ENCODE peak calls at places on chromosomes 16 and 17, in ten cellular contexts. K is GM13977; H is stimulated activated naive B cell treated with anti-CD40 and anti-IgM and Interleukin-4, amounts not matched to agents 10 μg/mL and 1 μg/mL and 100 μg/mL, for 72 hours; E is tibial nerve; J is omental fat pad; N is amygdala; Q is activated gamma-delta T cell treated with Interleukin-2 at 50 U/mL for 16 hours; M is stimulated activated naive CD8-positive, alpha-beta T cell treated with anti-CD3 and anti-CD28 coated beads, Interleukin-15, Interleukin-2, amounts not matched to agents 100 U/mL and 50 U/mL, for 24 hours; U is kidney tubule cell; Z is GM19239. C is an unnamed sample.

GRCh38 chr17:60077672-60078519 is 825 bp downstream of the HEATR6 start:
- DNase-seq in K (peak; percentile 46), H (no peak), E (no peak), J (no peak), N (no peak), Q (no peak), M (no peak), U (peak; percentile 7), Z (no peak), C (peak; percentile 33)

GRCh38 chr16:85689285-85689949 is 663 bp upstream of the GINS2 start:
- DNase-seq in K (no peak), H (no peak), E (no peak), J (no peak), N (no peak), Q (no peak), M (no peak), U (no peak), Z (no peak), C (no peak)

GRCh38 chr17:73028311-73028755 is 64.2 kb downstream of the SLC39A11 start:
- DNase-seq in K (no peak), H (peak; percentile 26), E (no peak), J (no peak), N (no peak), Q (no peak), M (no peak), U (peak; percentile 43), Z (no peak), C (peak; percentile 36)

GRCh38 chr17:47695664-47696376 is 1.9 kb downstream of the TBKBP1 start:
- DNase-seq in K (peak; percentile 24), H (no peak), E (no peak), J (no peak), N (no peak), Q (no peak), M (no peak), U (no peak), Z (no peak), C (no peak)

GRCh38 chr17:41894791-41895331 is 23.9 kb downstream of the ACLY start:
- DNase-seq in K (no peak), H (no peak), E (peak; percentile 51), J (no peak), N (no peak), Q (no peak), M (no peak), U (peak; percentile 97), Z (no peak), C (no peak)

GRCh38 chr17:64004218-64004770 is 6.1 kb downstream of the PRR29 start:
- DNase-seq in K (no peak), H (no peak), E (no peak), J (no peak), N (no peak), Q (no peak), M (no peak), U (no peak), Z (no peak), C (no peak)

GRCh38 chr16:69315486-69316311 is 4.5 kb downstream of the VPS4A start:
- DNase-seq in K (no peak), H (no peak), E (no peak), J (no peak), N (no peak), Q (no peak), M (no peak), U (no peak), Z (no peak), C (no peak)

GRCh38 chr16:56625140-56625942 is at the start of gene MT1E:
- DNase-seq in K (no peak), H (no peak), E (peak; percentile 42), J (peak; percentile 79), N (peak; percentile 47), Q (no peak), M (peak; percentile 50), U (peak; percentile 85), Z (no peak), C (no peak)

GRCh38 chr17:38532451-38532850 is 73.3 kb downstream of the SRCIN1 start:
- DNase-seq in K (no peak), H (no peak), E (no peak), J (no peak), N (no peak), Q (no peak), M (no peak), U (no peak), Z (no peak), C (no peak)

GRCh38 chr17:78159575-78160158 is 8.7 kb upstream of the SYNGR2 start:
- DNase-seq in K (peak; percentile 47), H (peak; percentile 67), E (no peak), J (no peak), N (no peak), Q (no peak), M (no peak), U (peak; percentile 65), Z (no peak), C (no peak)

GRCh38 chr16:48583075-48584065 is 26.6 kb downstream of the N4BP1 start:
- DNase-seq in K (no peak), H (no peak), E (no peak), J (no peak), N (no peak), Q (no peak), M (no peak), U (peak; percentile 43), Z (no peak), C (no peak)

GRCh38 chr17:77966476-77966875 is 8.0 kb downstream of the TNRC6C start:
- DNase-seq in K (no peak), H (no peak), E (no peak), J (no peak), N (no peak), Q (no peak), M (no peak), U (no peak), Z (no peak), C (no peak)

GRCh38 chr16:50967827-50968612 is 183.1 kb downstream of the SALL1 start:
- DNase-seq in K (peak; percentile 38), H (no peak), E (no peak), J (no peak), N (no peak), Q (no peak), M (no peak), U (peak; percentile 23), Z (no peak), C (no peak)

GRCh38 chr17:21453144-21453982 is 77.2 kb downstream of the KCNJ12 start:
- DNase-seq in K (no peak), H (no peak), E (no peak), J (no peak), N (no peak), Q (no peak), M (no peak), U (no peak), Z (no peak), C (peak; percentile 1)

GRCh38 chr17:31731119-31731518 is 127.9 kb downstream of the COPRS start:
- DNase-seq in K (no peak), H (no peak), E (no peak), J (no peak), N (no peak), Q (no peak), M (no peak), U (no peak), Z (no peak), C (no peak)

GRCh38 chr17:77720946-77721822 is 237.3 kb upstream of the TNRC6C start:
- DNase-seq in K (no peak), H (no peak), E (no peak), J (no peak), N (no peak), Q (no peak), M (no peak), U (no peak), Z (no peak), C (no peak)